ENCODE peak calls at places on chromosomes 1 and 21, in five cellular contexts. I is H1, C is H9, R is mesenchymal stem cell, N is trophoblast cell. D is an unnamed sample.

GRCh38 chr1:212125654-212126053 is 90.1 kb downstream of the DTL start:
- DNase-seq in R (no peak), I (no peak), N (no peak), C (no peak), D (no peak)

GRCh38 chr1:211925016-211925415 is 94.5 kb upstream of the LPGAT1 start:
- DNase-seq in I (peak; percentile 55), R (no peak), N (no peak), C (peak; percentile 67), D (no peak)

GRCh38 chr1:234853906-234854647 is 244.1 kb upstream of the IRF2BP2 start:
- DNase-seq in C (no peak), R (no peak), N (no peak), I (no peak), D (no peak)

GRCh38 chr1:195530961-195531360 is 1077.3 kb downstream of the KCNT2 start:
- DNase-seq in I (no peak), R (no peak), C (no peak), N (no peak), D (no peak)

GRCh38 chr1:45913183-45913924 is 109.9 kb downstream of the MAST2 start:
- DNase-seq in I (no peak), N (no peak), C (no peak), R (peak; percentile 96), D (no peak)

GRCh38 chr1:199273837-199274379 is 635.1 kb downstream of the PTPRC start:
- DNase-seq in N (peak; percentile 28), C (peak; percentile 33), I (no peak), R (peak; percentile 65), D (no peak)

GRCh38 chr1:42935313-42935624 is 23.4 kb downstream of the SLC2A1 start:
- DNase-seq in I (no peak), R (no peak), N (no peak), C (no peak), D (no peak)

GRCh38 chr1:219713981-219714381 is 101.1 kb upstream of the ZC3H11B start:
- DNase-seq in N (no peak), R (no peak), C (no peak), I (no peak), D (no peak)

GRCh38 chr1:117173711-117174110 is 37.0 kb downstream of the VTCN1 start:
- DNase-seq in R (no peak), N (no peak), C (no peak), I (no peak), D (no peak)

GRCh38 chr21:16047857-16048256 is 318.1 kb downstream of the USP25 start:
- DNase-seq in C (no peak), I (no peak), N (no peak), R (no peak), D (no peak)

GRCh38 chr1:96722161-96722908 is 751 bp downstream of the PTBP2 start:
- DNase-seq in I (peak; percentile 81), N (peak; percentile 2), C (peak; percentile 58), R (peak; percentile 67), D (peak; percentile 48)

GRCh38 chr1:192747305-192747704 is 61.5 kb upstream of the RGS2 start:
- DNase-seq in N (no peak), R (peak; percentile 59), I (no peak), C (no peak), D (no peak)

GRCh38 chr1:2556277-2557145 is at the start of gene TNFRSF14:
- DNase-seq in N (no peak), I (no peak), R (peak; percentile 53), C (no peak), D (no peak)

GRCh38 chr21:41817228-41817627 is 50.4 kb upstream of the RIPK4 start:
- DNase-seq in N (peak; percentile 77), R (peak; percentile 72), I (peak; percentile 61), C (peak; percentile 57), D (peak; percentile 32)

GRCh38 chr1:8211620-8212442 is 106.1 kb upstream of the SLC45A1 start:
- DNase-seq in I (no peak), C (no peak), R (peak; percentile 98), N (peak; percentile 89), D (no peak)

GRCh38 chr1:31654171-31654776 is 9.6 kb upstream of the PEF1 start:
- DNase-seq in N (no peak), I (no peak), C (no peak), R (no peak), D (no peak)

DNA sequence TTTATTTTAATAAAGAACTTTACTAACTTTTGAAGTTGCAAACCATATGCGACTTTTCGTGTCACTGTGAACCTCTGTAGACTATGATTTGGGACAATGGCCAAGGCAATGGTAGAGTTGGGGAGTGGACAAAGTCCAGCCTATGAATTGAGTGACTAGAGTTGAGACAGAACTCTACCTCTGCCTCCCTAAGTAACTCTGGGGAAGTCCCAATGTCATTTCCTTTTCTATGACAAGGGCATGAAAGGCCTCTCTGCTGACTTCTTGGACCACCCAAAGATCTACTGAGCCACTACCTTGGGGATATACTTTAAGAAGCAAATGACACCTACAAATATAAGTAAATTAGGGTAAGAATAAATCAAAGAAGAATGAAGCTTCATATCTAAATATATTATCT is 19.3 kb downstream of the BEND5 start:
- DNase-seq in R (no peak), N (no peak), C (no peak), I (no peak), D (no peak)
- H2BK12ac ChIP-seq in R (no peak overlapping the region), N (no peak overlapping the region), C (no peak overlapping the region), I (no peak overlapping the region), D (no peak overlapping the region)

GRCh38 chr1:92186081-92186480 is 31.6 kb upstream of the C1orf146 start:
- DNase-seq in R (no peak), C (no peak), I (no peak), N (no peak), D (no peak)

GRCh38 chr1:92184632-92185031 is 33.1 kb upstream of the C1orf146 start:
- DNase-seq in R (peak; percentile 68), N (no peak), C (no peak), I (no peak), D (no peak)

GRCh38 chr1:92192246-92192645 is 25.5 kb upstream of the C1orf146 start:
- DNase-seq in I (no peak), N (no peak), C (no peak), R (no peak), D (no peak)

GRCh38 chr1:92191726-92192125 is 26.0 kb upstream of the C1orf146 start:
- DNase-seq in N (no peak), C (no peak), I (no peak), R (no peak), D (no peak)

GRCh38 chr1:92188436-92189255 is 29.1 kb upstream of the C1orf146 start:
- DNase-seq in I (no peak), C (no peak), R (no peak), N (no peak), D (no peak)
- H2BK12ac ChIP-seq in I (no peak overlapping the region), C (no peak overlapping the region), R (no peak overlapping the region), N (no peak overlapping the region), D (no peak overlapping the region)

DNA sequence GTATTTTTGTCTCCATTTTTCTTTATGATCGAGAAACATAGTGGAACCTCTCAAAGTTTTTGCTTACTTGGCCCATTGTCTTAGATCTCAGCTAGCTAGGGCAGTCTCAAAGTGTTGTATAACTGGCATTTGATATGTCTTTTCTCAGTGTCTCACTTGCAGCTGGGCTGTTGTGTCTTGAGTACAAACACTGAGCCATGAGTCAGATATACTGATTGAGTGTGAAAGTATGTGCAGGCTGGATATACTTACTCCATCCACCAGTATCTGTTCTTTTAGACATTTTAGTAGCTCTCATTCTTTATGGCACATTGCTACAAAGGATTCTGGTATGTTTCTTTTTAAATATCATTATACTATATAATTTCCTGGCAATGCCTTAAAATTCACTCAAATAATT is 14.3 kb upstream of the GPR52 start:
- DNase-seq in I (no peak), N (peak; percentile 8), C (no peak), R (peak; percentile 47), D (no peak)
- H2BK12ac ChIP-seq in I (no peak overlapping the region), N (no peak overlapping the region), C (no peak overlapping the region), R (no peak overlapping the region), D (no peak overlapping the region)

DNA sequence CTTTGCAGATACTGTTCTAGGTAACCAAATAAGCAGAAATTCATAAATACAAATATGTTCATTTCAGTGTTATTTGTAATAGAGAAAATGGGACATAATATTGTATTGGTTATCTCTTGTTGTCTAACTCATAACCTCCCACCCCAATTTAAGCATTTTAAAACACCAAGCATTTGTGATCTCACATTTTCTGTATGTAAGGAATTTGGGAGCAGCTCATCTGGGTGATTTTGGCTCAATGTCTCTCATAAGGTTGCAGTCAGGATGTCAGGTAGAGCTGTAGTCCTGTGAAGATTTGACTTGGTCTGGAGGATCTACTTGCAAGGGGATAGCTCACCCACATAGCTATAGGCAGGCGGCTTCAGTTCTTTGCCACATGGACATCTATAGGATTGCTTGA is 29.5 kb downstream of the CEP350 start:
- DNase-seq in C (no peak), I (no peak), N (no peak), R (no peak), D (no peak)
- H2BK12ac ChIP-seq in C (no peak overlapping the region), I (no peak overlapping the region), N (no peak overlapping the region), R (no peak overlapping the region), D (no peak overlapping the region)

GRCh38 chr1:245863566-245864184 is 643.4 kb downstream of the SMYD3 start:
- DNase-seq in C (no peak), R (no peak), I (no peak), N (no peak), D (no peak)

GRCh38 chr1:245860681-245861552 is 646.2 kb downstream of the SMYD3 start:
- DNase-seq in C (no peak), R (peak; percentile 59), I (no peak), N (peak; percentile 60), D (no peak)

GRCh38 chr1:245859510-245860114 is 647.5 kb downstream of the SMYD3 start:
- DNase-seq in N (no peak), I (no peak), R (peak; percentile 38), C (no peak), D (no peak)

GRCh38 chr1:245864872-245865271 is 642.2 kb downstream of the SMYD3 start:
- DNase-seq in I (no peak), N (no peak), R (no peak), C (no peak), D (no peak)

GRCh38 chr1:245862812-245863540 is 644.1 kb downstream of the SMYD3 start:
- DNase-seq in I (no peak), R (no peak), N (no peak), C (no peak), D (no peak)
- H2BK12ac ChIP-seq in I (no peak overlapping the region), R (no peak overlapping the region), N (no peak overlapping the region), C (no peak overlapping the region), D (no peak overlapping the region)

GRCh38 chr1:231049121-231049979 is 9.3 kb upstream of the FAM89A start:
- DNase-seq in R (peak; percentile 53), N (peak; percentile 89), C (no peak), I (no peak), D (no peak)
- H2BK12ac ChIP-seq in R (no peak overlapping the region), N (no peak overlapping the region), C (no peak overlapping the region), I (no peak overlapping the region), D (no peak overlapping the region)

GRCh38 chr1:47866631-47867446 is 130.3 kb downstream of the TRABD2B start:
- DNase-seq in I (no peak), N (no peak), R (no peak), C (no peak), D (no peak)

GRCh38 chr1:47868348-47868676 is 128.9 kb downstream of the TRABD2B start:
- DNase-seq in R (no peak), I (no peak), C (no peak), N (no peak), D (no peak)

GRCh38 chr1:47865881-47866535 is 131.2 kb downstream of the TRABD2B start:
- DNase-seq in R (no peak), C (no peak), I (no peak), N (no peak), D (no peak)

GRCh38 chr1:47870480-47870879 is 126.7 kb downstream of the TRABD2B start:
- DNase-seq in C (no peak), I (no peak), N (no peak), R (no peak), D (no peak)

GRCh38 chr1:47867447-47868347 is 129.5 kb downstream of the TRABD2B start:
- DNase-seq in R (no peak), C (no peak), I (no peak), N (no peak), D (no peak)
- H2BK12ac ChIP-seq in R (no peak overlapping the region), C (no peak overlapping the region), I (no peak overlapping the region), N (no peak overlapping the region), D (no peak overlapping the region)

D was measured in neuronal stem cell.